ENCODE peak calls at places on chromosome 16, in nine cellular contexts. S, T, D, U, V, H, C, N and M are unnamed samples. For H3K4me1, the result is how much of the 10 kb centered on the place peaks cover.

GRCh38 chr16:68972720-68973119 is 129.4 kb downstream of the TANGO6 start:
- DNase-seq in S (no peak), T (no peak), D (peak), U (no peak), V (no peak), H (no peak), C (no peak), N (no peak), M (no peak)

GRCh38 chr16:5064915-5065314 is 841 bp downstream of the C16orf89 start:
- DNase-seq in S (no peak), T (no peak), D (no peak), U (peak), V (no peak), H (no peak), C (no peak), N (peak), M (peak)

GRCh38 chr16:81778861-81779539 is at the start of gene PLCG2:
- DNase-seq in S (peak), T (peak), D (peak), U (peak), V (peak), H (peak), C (peak), N (peak), M (peak)

GRCh38 chr16:27226476-27226875 is 23.1 kb downstream of the KDM8 start:
- DNase-seq in S (no peak), T (no peak), D (no peak), U (peak), V (no peak), H (no peak), C (no peak), N (peak), M (no peak)

GRCh38 chr16:30005341-30006094 is 5.3 kb downstream of the DOC2A start:
- DNase-seq in S (peak), T (no peak), D (no peak), U (peak), V (peak), H (peak), C (no peak), N (no peak), M (peak)

GRCh38 chr16:68313116-68313515 is 2.3 kb downstream of the PRMT7 start:
- DNase-seq in S (no peak), T (no peak), D (no peak), U (no peak), V (no peak), H (no peak), C (no peak), N (no peak), M (no peak)

GRCh38 chr16:87384162-87384999 is 805 bp upstream of the FBXO31 start:
- DNase-seq in S (no peak), T (peak), D (no peak), U (peak), V (no peak), H (peak), C (peak), N (peak), M (peak)

GRCh38 chr16:24698314-24698713 is 31.1 kb upstream of the TNRC6A start:
- DNase-seq in S (no peak), T (no peak), D (no peak), U (no peak), V (no peak), H (no peak), C (no peak), N (no peak), M (no peak)

GRCh38 chr16:24771132-24771778 is 41.8 kb downstream of the TNRC6A start:
- DNase-seq in S (no peak), T (no peak), D (peak), U (no peak), V (no peak), H (peak), C (no peak), N (no peak), M (no peak)

GRCh38 chr16:2867987-2868789 is 10.2 kb upstream of the PRSS22 start:
- DNase-seq in S (peak), T (peak), D (peak), U (peak), V (peak), H (peak), C (peak), N (peak), M (peak)

GRCh38 chr16:24609740-24610420 is 70.5 kb downstream of the RBBP6 start:
- DNase-seq in S (no peak), T (peak), D (peak), U (peak), V (peak), H (peak), C (peak), N (peak), M (no peak)

GRCh38 chr16:24125199-24125598 is 130.9 kb upstream of the CACNG3 start:
- DNase-seq in S (no peak), T (no peak), D (no peak), U (no peak), V (no peak), H (no peak), C (no peak), N (no peak), M (no peak)

GRCh38 chr16:70018254-70018653 is 67.1 kb downstream of the CLEC18A start:
- DNase-seq in S (no peak), T (no peak), D (peak), U (peak), V (no peak), H (no peak), C (no peak), N (no peak), M (no peak)

GRCh38 chr16:67428146-67428731 is 2.7 kb upstream of the HSD11B2 start:
- DNase-seq in S (peak), T (no peak), D (peak), U (peak), V (peak), H (peak), C (peak), N (peak), M (peak)

GRCh38 chr16:52976539-52977167 is 76.0 kb downstream of the CHD9NB start:
- DNase-seq in S (no peak), T (no peak), D (peak), U (no peak), V (no peak), H (peak), C (no peak), N (no peak), M (no peak)

GRCh38 chr16:4795828-4796572 is 831 bp downstream of the SMIM22 start:
- DNase-seq in S (no peak), T (no peak), D (no peak), U (no peak), V (no peak), H (no peak), C (no peak), N (no peak), M (no peak)

GRCh38 chr16:50857881-50858280 is 116.0 kb downstream of the CYLD start:
- DNase-seq in S (no peak), T (no peak), D (no peak), U (no peak), V (no peak), H (no peak), C (no peak), N (no peak), M (no peak)

GRCh38 chr16:88083582-88083981 is 132.3 kb downstream of the BANP start:
- DNase-seq in S (no peak), T (no peak), D (no peak), U (no peak), V (no peak), H (no peak), C (no peak), N (no peak), M (peak)

GRCh38 chr16:57997528-57998265 is 2.8 kb downstream of the ZNF319 start:
- DNase-seq in S (no peak), T (no peak), D (no peak), U (no peak), V (no peak), H (no peak), C (no peak), N (peak), M (no peak)

GRCh38 chr16:10314811-10315210 is 71.0 kb upstream of the ATF7IP2 start:
- DNase-seq in S (no peak), T (no peak), D (peak), U (no peak), V (no peak), H (peak), C (no peak), N (no peak), M (no peak)

GRCh38 chr16:11296351-11296705 is 15.2 kb upstream of the PRM1 start:
- DNase-seq in S (no peak), T (no peak), D (no peak), U (no peak), V (no peak), H (no peak), C (no peak), N (no peak), M (no peak)

GRCh38 chr16:50547340-50547865 is 793 bp upstream of the NKD1 start:
- DNase-seq in S (peak), T (peak), D (peak), U (peak), V (peak), H (no peak), C (peak), N (peak), M (peak)

GRCh38 chr16:27211026-27211425 is 7.7 kb downstream of the KDM8 start:
- DNase-seq in S (no peak), T (no peak), D (no peak), U (no peak), V (no peak), H (no peak), C (no peak), N (no peak), M (no peak)

GRCh38 chr16:70331588-70332358 is 14.9 kb upstream of the DDX19A start:
- DNase-seq in S (no peak), T (no peak), D (no peak), U (no peak), V (no peak), H (peak), C (no peak), N (no peak), M (no peak)

GRCh38 chr16:78663690-78664089 is 564.2 kb downstream of the WWOX start:
- DNase-seq in S (no peak), T (no peak), D (no peak), U (no peak), V (no peak), H (no peak), C (no peak), N (no peak), M (no peak)
- H3K4me1 ChIP-seq in S (under half), T (under half), D (under half), U (under half), V (under half), H (under half), C (under half), N (under half), M (under half)

GRCh38 chr16:31474778-31475738 is 3.1 kb downstream of the TGFB1I1 start:
- DNase-seq in S (no peak), T (no peak), D (no peak), U (no peak), V (no peak), H (no peak), C (no peak), N (no peak), M (no peak)

GRCh38 chr16:31472559-31473203 is 729 bp downstream of the TGFB1I1 start:
- DNase-seq in S (peak), T (peak), D (peak), U (peak), V (peak), H (peak), C (peak), N (peak), M (peak)

GRCh38 chr16:31475949-31476304 is 4.0 kb downstream of the TGFB1I1 start:
- DNase-seq in S (no peak), T (no peak), D (no peak), U (no peak), V (no peak), H (no peak), C (no peak), N (no peak), M (peak)

GRCh38 chr16:31473300-31474052 is 1.5 kb downstream of the TGFB1I1 start:
- DNase-seq in S (no peak), T (no peak), D (no peak), U (no peak), V (peak), H (no peak), C (no peak), N (no peak), M (no peak)

GRCh38 chr16:31474173-31474714 is 2.3 kb downstream of the TGFB1I1 start:
- DNase-seq in S (no peak), T (no peak), D (peak), U (no peak), V (no peak), H (peak), C (no peak), N (no peak), M (no peak)
- H3K4me1 ChIP-seq in S (under half), T (under half), D (under half), U (under half), V (under half), H (under half), C (under half), N (under half), M (under half)

GRCh38 chr16:84715854-84716253 is 16.1 kb downstream of the USP10 start:
- DNase-seq in S (no peak), T (no peak), D (no peak), U (no peak), V (no peak), H (no peak), C (no peak), N (no peak), M (no peak)
- H3K4me1 ChIP-seq in S (under half), T (under half), D (under half), U (under half), V (under half), H (under half), C (under half), N (under half), M (half or more)

GRCh38 chr16:645852-646678 is 3.1 kb upstream of the WDR90 start:
- DNase-seq in S (no peak), T (no peak), D (no peak), U (peak), V (no peak), H (no peak), C (no peak), N (no peak), M (no peak)
- H3K4me1 ChIP-seq in S (under half), T (under half), D (under half), U (half or more), V (under half), H (under half), C (half or more), N (under half), M (under half)

DNA sequence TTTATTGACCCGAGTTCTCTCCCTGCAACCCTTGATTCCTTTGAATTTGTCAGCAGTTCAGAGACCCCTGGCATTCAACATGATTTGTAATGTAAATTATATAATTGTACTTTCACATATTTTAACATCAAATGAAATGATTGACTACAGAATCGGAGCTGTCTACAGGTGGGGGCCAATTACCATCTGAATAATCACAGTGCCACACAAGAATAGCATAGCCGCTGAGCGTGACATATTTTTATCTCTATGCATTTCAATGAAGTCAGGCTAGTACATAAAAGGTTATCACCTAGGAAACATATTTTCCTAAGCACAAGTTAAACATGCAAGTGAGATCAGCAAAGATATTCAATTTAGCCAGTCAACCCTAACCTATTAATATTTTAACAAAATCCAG is 66.8 kb downstream of the IRX6 start:
- DNase-seq in S (no peak), T (no peak), D (no peak), U (no peak), V (no peak), H (no peak), C (no peak), N (no peak), M (no peak)
- H3K4me1 ChIP-seq in S (under half), T (under half), D (under half), U (under half), V (under half), H (under half), C (under half), N (under half), M (under half)